ENCODE peak calls at places on chromosome 2, in seven cellular contexts. M is activated naive CD4-positive, alpha-beta T cell treated with anti-CD3 and anti-CD28 coated beads, Interleukin-2, amount 10 ng/mL, durations not matched to agents 7 days and 5 days; J is left cardiac atrium; C is GM23248; D is activated CD4-positive, alpha-beta T cell treated with anti-CD3 and anti-CD28 coated beads for 4 hours; S is GM03348; W is dorsolateral prefrontal cortex. B is an unnamed sample.

GRCh38 chr2:166125557-166125956 is 2.3 kb downstream of the SCN1A start:
- DNase-seq in M (no peak), J (no peak), C (no peak), D (no peak), S (no peak), W (no peak), B (no peak)

GRCh38 chr2:25743132-25743830 is 69.9 kb upstream of the DTNB start:
- DNase-seq in M (peak; percentile 28), J (no peak), C (no peak), D (no peak), S (no peak), W (no peak), B (no peak)

GRCh38 chr2:205270689-205271088 is 411.6 kb upstream of the NRP2 start:
- DNase-seq in M (no peak), J (no peak), C (no peak), D (no peak), S (no peak), W (no peak), B (no peak)

GRCh38 chr2:231670892-231671616 is 37.3 kb upstream of the PTMA start:
- DNase-seq in M (no peak), J (peak; percentile 36), C (peak; percentile 30), D (no peak), S (no peak), W (no peak), B (no peak)

GRCh38 chr2:186575302-186575701 is 14.6 kb upstream of the ITGAV start:
- DNase-seq in M (no peak), J (peak; percentile 53), C (peak; percentile 99), D (peak; percentile 28), S (peak; percentile 90), W (no peak), B (no peak)

GRCh38 chr2:214481204-214481603 is 70.3 kb downstream of the VWC2L start:
- DNase-seq in M (no peak), J (no peak), C (peak; percentile 6), D (no peak), S (no peak), W (no peak), B (no peak)

GRCh38 chr2:121696410-121696930 is 40.2 kb downstream of the NIFK start:
- DNase-seq in M (no peak), J (no peak), C (no peak), D (no peak), S (no peak), W (no peak), B (no peak)

GRCh38 chr2:232668805-232669444 is 28.2 kb upstream of the GIGYF2 start:
- DNase-seq in M (no peak), J (no peak), C (peak; percentile 37), D (no peak), S (peak; percentile 46), W (peak; percentile 32), B (no peak)

GRCh38 chr2:237818066-237818473 is 19.5 kb downstream of the RBM44 start:
- DNase-seq in M (no peak), J (no peak), C (peak; percentile 91), D (no peak), S (peak; percentile 44), W (no peak), B (no peak)

GRCh38 chr2:180145163-180145562 is 138.1 kb upstream of the CWC22 start:
- DNase-seq in M (no peak), J (no peak), C (no peak), D (no peak), S (no peak), W (no peak), B (no peak)

GRCh38 chr2:85273732-85274731 is 53.8 kb downstream of the TGOLN2 start:
- DNase-seq in M (no peak), J (peak; percentile 39), C (peak; percentile 76), D (no peak), S (peak; percentile 39), W (no peak), B (no peak)

GRCh38 chr2:109349555-109350430 is 220.8 kb downstream of the SH3RF3 start:
- DNase-seq in M (no peak), J (no peak), C (no peak), D (no peak), S (no peak), W (no peak), B (no peak)

GRCh38 chr2:207113403-207113802 is 52.3 kb downstream of the KLF7 start:
- DNase-seq in M (no peak), J (no peak), C (peak; percentile 31), D (no peak), S (no peak), W (peak; percentile 49), B (no peak)

GRCh38 chr2:189190696-189191095 is 11.1 kb upstream of the COL5A2 start:
- DNase-seq in M (no peak), J (no peak), C (no peak), D (no peak), S (no peak), W (no peak), B (no peak)

GRCh38 chr2:218582085-218582484 is 13.4 kb downstream of the CNOT9 start:
- DNase-seq in M (no peak), J (no peak), C (peak; percentile 94), D (no peak), S (peak; percentile 37), W (no peak), B (no peak)

GRCh38 chr2:1708476-1709334 is 35.6 kb downstream of the PXDN start:
- DNase-seq in M (no peak), J (no peak), C (no peak), D (no peak), S (no peak), W (no peak), B (no peak)

GRCh38 chr2:207163815-207164747 is 1.7 kb downstream of the KLF7 start:
- DNase-seq in M (peak; percentile 42), J (peak; percentile 68), C (peak; percentile 63), D (no peak), S (no peak), W (peak; percentile 48), B (peak; percentile 62)

GRCh38 chr2:132950986-132951385 is 281.0 kb upstream of the LYPD1 start:
- DNase-seq in M (no peak), J (no peak), C (no peak), D (no peak), S (no peak), W (no peak), B (no peak)

GRCh38 chr2:145563752-145564615 is 1044.1 kb upstream of the ZEB2 start:
- DNase-seq in M (no peak), J (no peak), C (no peak), D (no peak), S (no peak), W (no peak), B (peak; percentile 30)

GRCh38 chr2:171407030-171407707 is 26.6 kb downstream of the METTL8 start:
- DNase-seq in M (no peak), J (no peak), C (no peak), D (no peak), S (no peak), W (no peak), B (no peak)

GRCh38 chr2:240500561-240501423 is 57.0 kb downstream of the ANKMY1 start:
- DNase-seq in M (peak; percentile 14), J (no peak), C (no peak), D (no peak), S (no peak), W (no peak), B (no peak)

GRCh38 chr2:64017811-64018714 is 1.2 kb downstream of the VPS54 start:
- DNase-seq in M (no peak), J (no peak), C (peak; percentile 65), D (no peak), S (peak; percentile 42), W (no peak), B (no peak)

B was measured in lung.